ENCODE peak calls at places on chromosomes 12 and 14, in nine cellular contexts. One of them, this sample, is unnamed.

GRCh38 chr14:69505338-69506240 is 21.1 kb downstream of the PLEKHD1 start:
- DNase-seq in GM19239: no peak
- DNase-seq in NCI-H1105: no peak
- DNase-seq in omental fat pad: no peak
- DNase-seq in NCI-H2227 treated with DMSO at 0.1 percent for 48 hours: no peak
- DNase-seq in lower leg skin: peak
- DNase-seq in KG1: no peak
- DNase-seq in left colon: no peak
- DNase-seq in A549: no peak
- DNase-seq in this sample: no peak

GRCh38 chr12:62436164-62436503 is 30.5 kb upstream of the MON2 start:
- DNase-seq in lower leg skin: no peak
- DNase-seq in GM19239: no peak
- DNase-seq in NCI-H1105: no peak
- DNase-seq in omental fat pad: no peak
- DNase-seq in left colon: peak
- DNase-seq in KG1: no peak
- DNase-seq in A549: no peak
- DNase-seq in NCI-H2227 treated with DMSO at 0.1 percent for 48 hours: no peak
- DNase-seq in this sample: no peak

GRCh38 chr12:66013224-66013623 is 117.3 kb downstream of the LLPH start:
- DNase-seq in left colon: no peak
- DNase-seq in GM19239: no peak
- DNase-seq in lower leg skin: no peak
- DNase-seq in NCI-H2227 treated with DMSO at 0.1 percent for 48 hours: no peak
- DNase-seq in omental fat pad: no peak
- DNase-seq in A549: no peak
- DNase-seq in NCI-H1105: no peak
- DNase-seq in KG1: no peak
- DNase-seq in this sample: no peak

GRCh38 chr12:68871899-68872298 is 61.1 kb downstream of the CPM start:
- DNase-seq in GM19239: no peak
- DNase-seq in NCI-H1105: no peak
- DNase-seq in A549: no peak
- DNase-seq in KG1: no peak
- DNase-seq in NCI-H2227 treated with DMSO at 0.1 percent for 48 hours: no peak
- DNase-seq in omental fat pad: no peak
- DNase-seq in left colon: no peak
- DNase-seq in lower leg skin: no peak
- DNase-seq in this sample: no peak

GRCh38 chr14:99242816-99243795 is 28.9 kb downstream of the BCL11B start:
- DNase-seq in GM19239: no peak
- DNase-seq in NCI-H1105: no peak
- DNase-seq in NCI-H2227 treated with DMSO at 0.1 percent for 48 hours: no peak
- DNase-seq in lower leg skin: no peak
- DNase-seq in omental fat pad: no peak
- DNase-seq in KG1: no peak
- DNase-seq in left colon: no peak
- DNase-seq in A549: no peak
- DNase-seq in this sample: no peak

GRCh38 chr14:77236814-77237213 is 34.2 kb downstream of the NGB start:
- DNase-seq in lower leg skin: no peak
- DNase-seq in GM19239: no peak
- DNase-seq in KG1: no peak
- DNase-seq in NCI-H1105: no peak
- DNase-seq in left colon: no peak
- DNase-seq in A549: no peak
- DNase-seq in NCI-H2227 treated with DMSO at 0.1 percent for 48 hours: no peak
- DNase-seq in omental fat pad: no peak
- DNase-seq in this sample: no peak

GRCh38 chr14:24425704-24426103 is 3.8 kb downstream of the CBLN3 start:
- DNase-seq in GM19239: no peak
- DNase-seq in NCI-H1105: no peak
- DNase-seq in A549: no peak
- DNase-seq in lower leg skin: no peak
- DNase-seq in KG1: no peak
- DNase-seq in left colon: no peak
- DNase-seq in omental fat pad: no peak
- DNase-seq in NCI-H2227 treated with DMSO at 0.1 percent for 48 hours: peak
- DNase-seq in this sample: no peak

GRCh38 chr12:96985515-96986362 is 78.7 kb downstream of the NEDD1 start:
- DNase-seq in left colon: peak
- DNase-seq in omental fat pad: no peak
- DNase-seq in lower leg skin: peak
- DNase-seq in A549: peak
- DNase-seq in NCI-H1105: peak
- DNase-seq in GM19239: peak
- DNase-seq in NCI-H2227 treated with DMSO at 0.1 percent for 48 hours: no peak
- DNase-seq in KG1: no peak
- DNase-seq in this sample: no peak

GRCh38 chr14:52692248-52692962 is 3.0 kb downstream of the ERO1A start:
- DNase-seq in NCI-H1105: no peak
- DNase-seq in A549: no peak
- DNase-seq in KG1: no peak
- DNase-seq in lower leg skin: no peak
- DNase-seq in left colon: no peak
- DNase-seq in omental fat pad: no peak
- DNase-seq in NCI-H2227 treated with DMSO at 0.1 percent for 48 hours: no peak
- DNase-seq in GM19239: no peak
- DNase-seq in this sample: no peak

GRCh38 chr14:84453541-84453940 is 1076.4 kb upstream of the FLRT2 start:
- DNase-seq in left colon: no peak
- DNase-seq in NCI-H1105: no peak
- DNase-seq in lower leg skin: no peak
- DNase-seq in GM19239: no peak
- DNase-seq in A549: no peak
- DNase-seq in omental fat pad: no peak
- DNase-seq in NCI-H2227 treated with DMSO at 0.1 percent for 48 hours: no peak
- DNase-seq in KG1: no peak
- DNase-seq in this sample: no peak

GRCh38 chr12:1859643-1860042 is 39.3 kb downstream of the LRTM2 start:
- DNase-seq in left colon: no peak
- DNase-seq in A549: no peak
- DNase-seq in GM19239: no peak
- DNase-seq in omental fat pad: no peak
- DNase-seq in NCI-H1105: no peak
- DNase-seq in KG1: no peak
- DNase-seq in lower leg skin: peak
- DNase-seq in NCI-H2227 treated with DMSO at 0.1 percent for 48 hours: no peak
- DNase-seq in this sample: no peak

GRCh38 chr12:22287776-22288621 is 46.5 kb downstream of the ST8SIA1 start:
- DNase-seq in omental fat pad: no peak
- DNase-seq in GM19239: no peak
- DNase-seq in A549: no peak
- DNase-seq in left colon: no peak
- DNase-seq in NCI-H2227 treated with DMSO at 0.1 percent for 48 hours: no peak
- DNase-seq in lower leg skin: no peak
- DNase-seq in KG1: no peak
- DNase-seq in NCI-H1105: no peak
- DNase-seq in this sample: no peak

GRCh38 chr12:11650279-11650696 is 814 bp downstream of the ETV6 start:
- DNase-seq in A549: no peak
- DNase-seq in NCI-H2227 treated with DMSO at 0.1 percent for 48 hours: no peak
- DNase-seq in NCI-H1105: no peak
- DNase-seq in lower leg skin: no peak
- DNase-seq in GM19239: no peak
- DNase-seq in left colon: peak
- DNase-seq in omental fat pad: no peak
- DNase-seq in KG1: no peak
- DNase-seq in this sample: no peak

GRCh38 chr12:124927325-124928094 is 13.1 kb upstream of the UBC start:
- DNase-seq in GM19239: no peak
- DNase-seq in A549: peak
- DNase-seq in KG1: no peak
- DNase-seq in NCI-H1105: no peak
- DNase-seq in NCI-H2227 treated with DMSO at 0.1 percent for 48 hours: no peak
- DNase-seq in omental fat pad: peak
- DNase-seq in lower leg skin: peak
- DNase-seq in left colon: peak
- DNase-seq in this sample: peak

GRCh38 chr12:57632898-57633825 is at the start of gene B4GALNT1:
- DNase-seq in A549: peak
- DNase-seq in NCI-H2227 treated with DMSO at 0.1 percent for 48 hours: peak
- DNase-seq in NCI-H1105: peak
- DNase-seq in GM19239: peak
- DNase-seq in left colon: peak
- DNase-seq in KG1: no peak
- DNase-seq in omental fat pad: no peak
- DNase-seq in lower leg skin: peak
- DNase-seq in this sample: peak

GRCh38 chr12:80183939-80184338 is 84.6 kb downstream of the OTOGL start:
- DNase-seq in omental fat pad: no peak
- DNase-seq in left colon: no peak
- DNase-seq in GM19239: no peak
- DNase-seq in NCI-H1105: no peak
- DNase-seq in KG1: no peak
- DNase-seq in A549: no peak
- DNase-seq in lower leg skin: no peak
- DNase-seq in NCI-H2227 treated with DMSO at 0.1 percent for 48 hours: no peak
- DNase-seq in this sample: no peak

GRCh38 chr14:22002860-22003284 is 329.3 kb upstream of the OR4E1 start:
- DNase-seq in A549: no peak
- DNase-seq in KG1: no peak
- DNase-seq in GM19239: no peak
- DNase-seq in omental fat pad: no peak
- DNase-seq in left colon: peak
- DNase-seq in lower leg skin: no peak
- DNase-seq in NCI-H1105: no peak
- DNase-seq in NCI-H2227 treated with DMSO at 0.1 percent for 48 hours: no peak
- DNase-seq in this sample: no peak

GRCh38 chr12:5456906-5457305 is 25.0 kb downstream of the NTF3 start:
- DNase-seq in lower leg skin: no peak
- DNase-seq in KG1: no peak
- DNase-seq in NCI-H1105: no peak
- DNase-seq in A549: no peak
- DNase-seq in left colon: no peak
- DNase-seq in GM19239: no peak
- DNase-seq in omental fat pad: no peak
- DNase-seq in NCI-H2227 treated with DMSO at 0.1 percent for 48 hours: no peak
- DNase-seq in this sample: no peak

GRCh38 chr12:92472198-92472597 is 230.6 kb upstream of the PLEKHG7 start:
- DNase-seq in NCI-H1105: no peak
- DNase-seq in lower leg skin: no peak
- DNase-seq in A549: no peak
- DNase-seq in omental fat pad: no peak
- DNase-seq in GM19239: no peak
- DNase-seq in NCI-H2227 treated with DMSO at 0.1 percent for 48 hours: no peak
- DNase-seq in left colon: no peak
- DNase-seq in KG1: no peak
- DNase-seq in this sample: no peak

GRCh38 chr14:75156901-75157300 is 19.5 kb downstream of the TMED10 start:
- DNase-seq in NCI-H2227 treated with DMSO at 0.1 percent for 48 hours: no peak
- DNase-seq in lower leg skin: no peak
- DNase-seq in A549: no peak
- DNase-seq in omental fat pad: no peak
- DNase-seq in left colon: no peak
- DNase-seq in NCI-H1105: no peak
- DNase-seq in KG1: peak
- DNase-seq in GM19239: no peak
- DNase-seq in this sample: no peak

GRCh38 chr14:84809158-84809557 is 720.8 kb upstream of the FLRT2 start:
- DNase-seq in GM19239: no peak
- DNase-seq in NCI-H2227 treated with DMSO at 0.1 percent for 48 hours: no peak
- DNase-seq in left colon: no peak
- DNase-seq in lower leg skin: no peak
- DNase-seq in A549: no peak
- DNase-seq in NCI-H1105: no peak
- DNase-seq in KG1: no peak
- DNase-seq in omental fat pad: no peak
- DNase-seq in this sample: no peak

GRCh38 chr12:105451211-105451610 is 120.7 kb downstream of the C12orf75 start:
- DNase-seq in omental fat pad: no peak
- DNase-seq in left colon: no peak
- DNase-seq in NCI-H2227 treated with DMSO at 0.1 percent for 48 hours: no peak
- DNase-seq in KG1: no peak
- DNase-seq in lower leg skin: no peak
- DNase-seq in A549: no peak
- DNase-seq in GM19239: no peak
- DNase-seq in NCI-H1105: no peak
- DNase-seq in this sample: no peak

GRCh38 chr14:20460458-20461229 is 590 bp downstream of the PIP4P1 start:
- DNase-seq in NCI-H2227 treated with DMSO at 0.1 percent for 48 hours: no peak
- DNase-seq in KG1: no peak
- DNase-seq in A549: no peak
- DNase-seq in GM19239: no peak
- DNase-seq in lower leg skin: peak
- DNase-seq in omental fat pad: no peak
- DNase-seq in left colon: peak
- DNase-seq in NCI-H1105: peak
- DNase-seq in this sample: peak

GRCh38 chr14:21081521-21082184 is 11.5 kb downstream of the ARHGEF40 start:
- DNase-seq in NCI-H2227 treated with DMSO at 0.1 percent for 48 hours: no peak
- DNase-seq in KG1: no peak
- DNase-seq in lower leg skin: no peak
- DNase-seq in omental fat pad: no peak
- DNase-seq in A549: no peak
- DNase-seq in GM19239: no peak
- DNase-seq in NCI-H1105: no peak
- DNase-seq in left colon: no peak
- DNase-seq in this sample: no peak

GRCh38 chr12:6347367-6348338 is 5.8 kb upstream of the TNFRSF1A start:
- DNase-seq in NCI-H2227 treated with DMSO at 0.1 percent for 48 hours: no peak
- DNase-seq in lower leg skin: peak
- DNase-seq in left colon: no peak
- DNase-seq in KG1: peak
- DNase-seq in GM19239: no peak
- DNase-seq in omental fat pad: no peak
- DNase-seq in A549: no peak
- DNase-seq in NCI-H1105: no peak
- DNase-seq in this sample: peak

GRCh38 chr12:111056618-111057521 is 136.5 kb upstream of the MYL2 start:
- DNase-seq in left colon: peak
- DNase-seq in lower leg skin: no peak
- DNase-seq in GM19239: peak
- DNase-seq in omental fat pad: no peak
- DNase-seq in A549: no peak
- DNase-seq in NCI-H1105: no peak
- DNase-seq in KG1: peak
- DNase-seq in NCI-H2227 treated with DMSO at 0.1 percent for 48 hours: no peak
- DNase-seq in this sample: peak

GRCh38 chr14:80237142-80237541 is 25.8 kb upstream of the DIO2 start:
- DNase-seq in GM19239: no peak
- DNase-seq in KG1: no peak
- DNase-seq in omental fat pad: no peak
- DNase-seq in left colon: no peak
- DNase-seq in NCI-H1105: no peak
- DNase-seq in A549: no peak
- DNase-seq in lower leg skin: no peak
- DNase-seq in NCI-H2227 treated with DMSO at 0.1 percent for 48 hours: no peak
- DNase-seq in this sample: no peak

GRCh38 chr12:75868501-75868900 is 163.1 kb downstream of the PHLDA1 start:
- DNase-seq in omental fat pad: no peak
- DNase-seq in left colon: no peak
- DNase-seq in NCI-H2227 treated with DMSO at 0.1 percent for 48 hours: no peak
- DNase-seq in KG1: no peak
- DNase-seq in NCI-H1105: no peak
- DNase-seq in A549: no peak
- DNase-seq in GM19239: no peak
- DNase-seq in lower leg skin: no peak
- DNase-seq in this sample: no peak

GRCh38 chr12:107092669-107093546 is 441 bp downstream of the CRY1 start:
- DNase-seq in KG1: peak
- DNase-seq in omental fat pad: peak
- DNase-seq in GM19239: no peak
- DNase-seq in left colon: peak
- DNase-seq in lower leg skin: peak
- DNase-seq in NCI-H2227 treated with DMSO at 0.1 percent for 48 hours: no peak
- DNase-seq in A549: peak
- DNase-seq in NCI-H1105: peak
- DNase-seq in this sample: peak

GRCh38 chr14:47346849-47347248 is 328.6 kb downstream of the MDGA2 start:
- DNase-seq in KG1: no peak
- DNase-seq in A549: no peak
- DNase-seq in GM19239: no peak
- DNase-seq in left colon: no peak
- DNase-seq in lower leg skin: no peak
- DNase-seq in NCI-H2227 treated with DMSO at 0.1 percent for 48 hours: no peak
- DNase-seq in omental fat pad: no peak
- DNase-seq in NCI-H1105: no peak
- DNase-seq in this sample: no peak

GRCh38 chr12:84910549-84911241 is 1.9 kb downstream of the SLC6A15 start:
- DNase-seq in NCI-H1105: peak
- DNase-seq in A549: no peak
- DNase-seq in GM19239: no peak
- DNase-seq in lower leg skin: no peak
- DNase-seq in omental fat pad: no peak
- DNase-seq in KG1: no peak
- DNase-seq in left colon: no peak
- DNase-seq in NCI-H2227 treated with DMSO at 0.1 percent for 48 hours: peak
- DNase-seq in this sample: no peak

This sample was measured in sigmoid colon.